ENCODE peak calls at places on chromosomes 5 and 9, in seven cellular contexts. One of them, this sample, is unnamed.

GRCh38 chr9:38671748-38672147 is 48.2 kb downstream of the FAM240B start:
- DNase-seq in Peyer's patch: no peak
- DNase-seq in coronary artery: no peak
- DNase-seq in CD4-positive, alpha-beta memory T cell: no peak
- DNase-seq in adrenal gland: no peak
- DNase-seq in transverse colon: no peak
- DNase-seq in colonic mucosa: no peak
- DNase-seq in this sample: no peak

GRCh38 chr9:136629879-136630661 is 32.6 kb upstream of the EGFL7 start:
- DNase-seq in Peyer's patch: peak; percentile 78
- DNase-seq in coronary artery: no peak
- DNase-seq in CD4-positive, alpha-beta memory T cell: no peak
- DNase-seq in adrenal gland: peak; percentile 48
- DNase-seq in transverse colon: peak; percentile 75
- DNase-seq in colonic mucosa: peak; percentile 77
- DNase-seq in this sample: no peak

GRCh38 chr5:6722015-6722414 is 8.8 kb downstream of the TENT4A start:
- DNase-seq in Peyer's patch: peak; percentile 39
- DNase-seq in coronary artery: peak; percentile 71
- DNase-seq in CD4-positive, alpha-beta memory T cell: no peak
- DNase-seq in adrenal gland: no peak
- DNase-seq in transverse colon: no peak
- DNase-seq in colonic mucosa: no peak
- DNase-seq in this sample: no peak

GRCh38 chr9:130861372-130862180 is 26.5 kb downstream of the ABL1 start:
- DNase-seq in Peyer's patch: no peak
- DNase-seq in coronary artery: peak; percentile 41
- DNase-seq in CD4-positive, alpha-beta memory T cell: no peak
- DNase-seq in adrenal gland: no peak
- DNase-seq in transverse colon: no peak
- DNase-seq in colonic mucosa: no peak
- DNase-seq in this sample: no peak

GRCh38 chr9:123370526-123371227 is 14.7 kb downstream of the CRB2 start:
- DNase-seq in Peyer's patch: no peak
- DNase-seq in coronary artery: no peak
- DNase-seq in CD4-positive, alpha-beta memory T cell: no peak
- DNase-seq in adrenal gland: no peak
- DNase-seq in transverse colon: no peak
- DNase-seq in colonic mucosa: no peak
- DNase-seq in this sample: no peak

GRCh38 chr9:19174127-19174921 is 47.0 kb upstream of the PLIN2 start:
- DNase-seq in Peyer's patch: no peak
- DNase-seq in coronary artery: peak; percentile 84
- DNase-seq in CD4-positive, alpha-beta memory T cell: peak; percentile 56
- DNase-seq in adrenal gland: peak; percentile 72
- DNase-seq in transverse colon: peak; percentile 56
- DNase-seq in colonic mucosa: peak; percentile 41
- DNase-seq in this sample: peak; percentile 44

GRCh38 chr5:53424691-53425597 is 55.5 kb upstream of the FST start:
- DNase-seq in Peyer's patch: no peak
- DNase-seq in coronary artery: no peak
- DNase-seq in CD4-positive, alpha-beta memory T cell: no peak
- DNase-seq in adrenal gland: no peak
- DNase-seq in transverse colon: no peak
- DNase-seq in colonic mucosa: no peak
- DNase-seq in this sample: no peak

GRCh38 chr9:136220017-136220729 is 15.2 kb upstream of the LHX3 start:
- DNase-seq in Peyer's patch: no peak
- DNase-seq in coronary artery: no peak
- DNase-seq in CD4-positive, alpha-beta memory T cell: peak; percentile 68
- DNase-seq in adrenal gland: peak; percentile 77
- DNase-seq in transverse colon: no peak
- DNase-seq in colonic mucosa: no peak
- DNase-seq in this sample: no peak

GRCh38 chr5:172509405-172509781 is 55.1 kb upstream of the SH3PXD2B start:
- DNase-seq in Peyer's patch: no peak
- DNase-seq in coronary artery: peak; percentile 50
- DNase-seq in CD4-positive, alpha-beta memory T cell: no peak
- DNase-seq in adrenal gland: peak; percentile 33
- DNase-seq in transverse colon: peak; percentile 4
- DNase-seq in colonic mucosa: peak; percentile 12
- DNase-seq in this sample: no peak

GRCh38 chr5:74517700-74518099 is 122.8 kb downstream of the ENC1 start:
- DNase-seq in Peyer's patch: no peak
- DNase-seq in coronary artery: no peak
- DNase-seq in CD4-positive, alpha-beta memory T cell: no peak
- DNase-seq in adrenal gland: no peak
- DNase-seq in transverse colon: no peak
- DNase-seq in colonic mucosa: no peak
- DNase-seq in this sample: no peak

GRCh38 chr9:101398930-101399640 is 434 bp downstream of the ZNF189 start:
- DNase-seq in Peyer's patch: no peak
- DNase-seq in coronary artery: no peak
- DNase-seq in CD4-positive, alpha-beta memory T cell: no peak
- DNase-seq in adrenal gland: no peak
- DNase-seq in transverse colon: peak; percentile 7
- DNase-seq in colonic mucosa: peak; percentile 26
- DNase-seq in this sample: no peak

GRCh38 chr5:131999991-132000490 is 11.4 kb downstream of the ACSL6 start:
- DNase-seq in Peyer's patch: peak; percentile 27
- DNase-seq in coronary artery: no peak
- DNase-seq in CD4-positive, alpha-beta memory T cell: no peak
- DNase-seq in adrenal gland: no peak
- DNase-seq in transverse colon: no peak
- DNase-seq in colonic mucosa: no peak
- DNase-seq in this sample: no peak

GRCh38 chr9:93902051-93902779 is 52.9 kb downstream of the BARX1 start:
- DNase-seq in Peyer's patch: peak; percentile 33
- DNase-seq in coronary artery: peak; percentile 64
- DNase-seq in CD4-positive, alpha-beta memory T cell: no peak
- DNase-seq in adrenal gland: peak; percentile 4
- DNase-seq in transverse colon: peak; percentile 1
- DNase-seq in colonic mucosa: no peak
- DNase-seq in this sample: no peak

GRCh38 chr9:130938652-130939404 is at the start of gene FIBCD1:
- DNase-seq in Peyer's patch: peak; percentile 70
- DNase-seq in coronary artery: no peak
- DNase-seq in CD4-positive, alpha-beta memory T cell: no peak
- DNase-seq in adrenal gland: no peak
- DNase-seq in transverse colon: peak; percentile 66
- DNase-seq in colonic mucosa: peak; percentile 71
- DNase-seq in this sample: no peak

GRCh38 chr9:31637861-31638260 is 746.6 kb upstream of the ACO1 start:
- DNase-seq in Peyer's patch: no peak
- DNase-seq in coronary artery: no peak
- DNase-seq in CD4-positive, alpha-beta memory T cell: no peak
- DNase-seq in adrenal gland: no peak
- DNase-seq in transverse colon: no peak
- DNase-seq in colonic mucosa: no peak
- DNase-seq in this sample: no peak

GRCh38 chr5:37668524-37669047 is 171.3 kb downstream of the GDNF start:
- DNase-seq in Peyer's patch: peak; percentile 51
- DNase-seq in coronary artery: no peak
- DNase-seq in CD4-positive, alpha-beta memory T cell: no peak
- DNase-seq in adrenal gland: peak; percentile 89
- DNase-seq in transverse colon: peak; percentile 41
- DNase-seq in colonic mucosa: peak; percentile 32
- DNase-seq in this sample: peak; percentile 93

GRCh38 chr9:110427497-110428104 is 89.9 kb upstream of the TXNDC8 start:
- DNase-seq in Peyer's patch: peak; percentile 76
- DNase-seq in coronary artery: no peak
- DNase-seq in CD4-positive, alpha-beta memory T cell: no peak
- DNase-seq in adrenal gland: peak; percentile 53
- DNase-seq in transverse colon: peak; percentile 69
- DNase-seq in colonic mucosa: peak; percentile 65
- DNase-seq in this sample: no peak

GRCh38 chr5:53360811-53361210 is 119.6 kb upstream of the FST start:
- DNase-seq in Peyer's patch: no peak
- DNase-seq in coronary artery: no peak
- DNase-seq in CD4-positive, alpha-beta memory T cell: no peak
- DNase-seq in adrenal gland: no peak
- DNase-seq in transverse colon: no peak
- DNase-seq in colonic mucosa: no peak
- DNase-seq in this sample: peak; percentile 88

GRCh38 chr5:180343110-180343845 is 9.9 kb downstream of the GFPT2 start:
- DNase-seq in Peyer's patch: no peak
- DNase-seq in coronary artery: no peak
- DNase-seq in CD4-positive, alpha-beta memory T cell: no peak
- DNase-seq in adrenal gland: no peak
- DNase-seq in transverse colon: no peak
- DNase-seq in colonic mucosa: no peak
- DNase-seq in this sample: no peak

GRCh38 chr5:136295914-136296313 is 69.4 kb downstream of the TRPC7 start:
- DNase-seq in Peyer's patch: no peak
- DNase-seq in coronary artery: no peak
- DNase-seq in CD4-positive, alpha-beta memory T cell: no peak
- DNase-seq in adrenal gland: no peak
- DNase-seq in transverse colon: no peak
- DNase-seq in colonic mucosa: no peak
- DNase-seq in this sample: no peak

GRCh38 chr9:120710110-120710981 is 3.9 kb downstream of the MEGF9 start:
- DNase-seq in Peyer's patch: no peak
- DNase-seq in coronary artery: no peak
- DNase-seq in CD4-positive, alpha-beta memory T cell: peak; percentile 55
- DNase-seq in adrenal gland: peak; percentile 59
- DNase-seq in transverse colon: no peak
- DNase-seq in colonic mucosa: no peak
- DNase-seq in this sample: no peak

GRCh38 chr5:59151162-59151889 is 568.5 kb downstream of the RAB3C start:
- DNase-seq in Peyer's patch: no peak
- DNase-seq in coronary artery: no peak
- DNase-seq in CD4-positive, alpha-beta memory T cell: no peak
- DNase-seq in adrenal gland: no peak
- DNase-seq in transverse colon: no peak
- DNase-seq in colonic mucosa: no peak
- DNase-seq in this sample: no peak

GRCh38 chr5:101288633-101289032 is 385.6 kb upstream of the ST8SIA4 start:
- DNase-seq in Peyer's patch: no peak
- DNase-seq in coronary artery: no peak
- DNase-seq in CD4-positive, alpha-beta memory T cell: no peak
- DNase-seq in adrenal gland: no peak
- DNase-seq in transverse colon: no peak
- DNase-seq in colonic mucosa: no peak
- DNase-seq in this sample: no peak

GRCh38 chr5:180328296-180329137 is 24.6 kb downstream of the GFPT2 start:
- DNase-seq in Peyer's patch: peak; percentile 82
- DNase-seq in coronary artery: no peak
- DNase-seq in CD4-positive, alpha-beta memory T cell: peak; percentile 83
- DNase-seq in adrenal gland: peak; percentile 88
- DNase-seq in transverse colon: peak; percentile 86
- DNase-seq in colonic mucosa: peak; percentile 84
- DNase-seq in this sample: no peak

GRCh38 chr9:6926436-6926835 is 168.7 kb downstream of the KDM4C start:
- DNase-seq in Peyer's patch: no peak
- DNase-seq in coronary artery: no peak
- DNase-seq in CD4-positive, alpha-beta memory T cell: no peak
- DNase-seq in adrenal gland: no peak
- DNase-seq in transverse colon: no peak
- DNase-seq in colonic mucosa: no peak
- DNase-seq in this sample: no peak
- H3K27ac ChIP-seq in Peyer's patch: no peak overlapping the region
- H3K27ac ChIP-seq in coronary artery: no peak overlapping the region
- H3K27ac ChIP-seq in CD4-positive, alpha-beta memory T cell: no peak overlapping the region
- H3K27ac ChIP-seq in adrenal gland: no peak overlapping the region
- H3K27ac ChIP-seq in transverse colon: no peak overlapping the region
- H3K27ac ChIP-seq in colonic mucosa: no peak overlapping the region
- H3K27ac ChIP-seq in this sample: no peak overlapping the region

GRCh38 chr5:149808264-149808982 is 78.3 kb downstream of the PPARGC1B start:
- DNase-seq in Peyer's patch: no peak
- DNase-seq in coronary artery: no peak
- DNase-seq in CD4-positive, alpha-beta memory T cell: no peak
- DNase-seq in adrenal gland: no peak
- DNase-seq in transverse colon: no peak
- DNase-seq in colonic mucosa: no peak
- DNase-seq in this sample: no peak
- H3K27ac ChIP-seq in Peyer's patch: no peak overlapping the region
- H3K27ac ChIP-seq in coronary artery: no peak overlapping the region
- H3K27ac ChIP-seq in CD4-positive, alpha-beta memory T cell: no peak overlapping the region
- H3K27ac ChIP-seq in adrenal gland: no peak overlapping the region
- H3K27ac ChIP-seq in transverse colon: no peak overlapping the region
- H3K27ac ChIP-seq in colonic mucosa: no peak overlapping the region
- H3K27ac ChIP-seq in this sample: no peak overlapping the region

GRCh38 chr9:125466356-125466855 is 204.8 kb downstream of the GAPVD1 start:
- DNase-seq in Peyer's patch: no peak
- DNase-seq in coronary artery: peak; percentile 16
- DNase-seq in CD4-positive, alpha-beta memory T cell: no peak
- DNase-seq in adrenal gland: no peak
- DNase-seq in transverse colon: no peak
- DNase-seq in colonic mucosa: no peak
- DNase-seq in this sample: no peak
- H3K27ac ChIP-seq in Peyer's patch: no peak overlapping the region
- H3K27ac ChIP-seq in coronary artery: no peak overlapping the region
- H3K27ac ChIP-seq in CD4-positive, alpha-beta memory T cell: no peak overlapping the region
- H3K27ac ChIP-seq in adrenal gland: no peak overlapping the region
- H3K27ac ChIP-seq in transverse colon: peak overlapping the region; percentile 22
- H3K27ac ChIP-seq in colonic mucosa: no peak overlapping the region
- H3K27ac ChIP-seq in this sample: no peak overlapping the region

GRCh38 chr5:151739395-151739794 is 19.0 kb downstream of the ATOX1 start:
- DNase-seq in Peyer's patch: no peak
- DNase-seq in coronary artery: no peak
- DNase-seq in CD4-positive, alpha-beta memory T cell: no peak
- DNase-seq in adrenal gland: no peak
- DNase-seq in transverse colon: no peak
- DNase-seq in colonic mucosa: no peak
- DNase-seq in this sample: no peak

GRCh38 chr5:151737421-151737820 is 21.0 kb downstream of the ATOX1 start:
- DNase-seq in Peyer's patch: no peak
- DNase-seq in coronary artery: no peak
- DNase-seq in CD4-positive, alpha-beta memory T cell: no peak
- DNase-seq in adrenal gland: no peak
- DNase-seq in transverse colon: no peak
- DNase-seq in colonic mucosa: no peak
- DNase-seq in this sample: no peak

GRCh38 chr5:151740336-151740942 is 18.0 kb downstream of the ATOX1 start:
- DNase-seq in Peyer's patch: no peak
- DNase-seq in coronary artery: peak; percentile 88
- DNase-seq in CD4-positive, alpha-beta memory T cell: peak; percentile 52
- DNase-seq in adrenal gland: peak; percentile 92
- DNase-seq in transverse colon: peak; percentile 40
- DNase-seq in colonic mucosa: peak; percentile 45
- DNase-seq in this sample: no peak

GRCh38 chr5:151739939-151740335 is 18.5 kb downstream of the ATOX1 start:
- DNase-seq in Peyer's patch: no peak
- DNase-seq in coronary artery: no peak
- DNase-seq in CD4-positive, alpha-beta memory T cell: no peak
- DNase-seq in adrenal gland: peak; percentile 39
- DNase-seq in transverse colon: no peak
- DNase-seq in colonic mucosa: no peak
- DNase-seq in this sample: no peak

GRCh38 chr5:151738125-151738848 is 20.1 kb downstream of the ATOX1 start:
- DNase-seq in Peyer's patch: no peak
- DNase-seq in coronary artery: no peak
- DNase-seq in CD4-positive, alpha-beta memory T cell: no peak
- DNase-seq in adrenal gland: peak; percentile 53
- DNase-seq in transverse colon: no peak
- DNase-seq in colonic mucosa: no peak
- DNase-seq in this sample: no peak
- H3K27ac ChIP-seq in Peyer's patch: no peak overlapping the region
- H3K27ac ChIP-seq in coronary artery: peak overlapping the region; percentile 45
- H3K27ac ChIP-seq in CD4-positive, alpha-beta memory T cell: no peak overlapping the region
- H3K27ac ChIP-seq in adrenal gland: peak overlapping the region; percentile 18
- H3K27ac ChIP-seq in transverse colon: no peak overlapping the region
- H3K27ac ChIP-seq in colonic mucosa: no peak overlapping the region
- H3K27ac ChIP-seq in this sample: no peak overlapping the region

This sample was measured in epithelial cell of prostate.